ENCODE peak calls at places on chromosomes 4 and X, in four cellular contexts. S, B, I and U are unnamed samples.

GRCh38 chr4:112284662-112285411 is 867 bp downstream of the TIFA start:
- DNase-seq in I (no peak), B (peak), S (no peak), U (peak)

GRCh38 chr4:163063891-163064290 is 102.8 kb downstream of the NAF1 start:
- DNase-seq in I (no peak), B (peak), S (no peak), U (peak)

GRCh38 chr4:2483237-2483636 is 14.3 kb downstream of the RNF4 start:
- DNase-seq in B (no peak), S (no peak), I (no peak), U (no peak)

GRCh38 chr4:83074086-83074704 is 39.2 kb downstream of the COPS4 start:
- DNase-seq in S (peak), B (peak), I (peak), U (peak)

GRCh38 chrX:69314436-69315348 is 149.4 kb upstream of the PJA1 start:
- DNase-seq in S (no peak), B (no peak), I (peak), U (no peak)

GRCh38 chrX:86148024-86148511 is at the start of gene DACH2:
- DNase-seq in I (peak), S (no peak), B (peak), U (no peak)

GRCh38 chrX:126670258-126670657 is 117.6 kb upstream of the DCAF12L1 start:
- DNase-seq in S (no peak), I (no peak), B (no peak), U (no peak)

GRCh38 chrX:119734897-119735339 is 23.5 kb upstream of the SOWAHD start:
- DNase-seq in S (no peak), I (no peak), B (no peak), U (peak)

GRCh38 chr4:11106190-11106589 is 322.5 kb downstream of the HS3ST1 start:
- DNase-seq in I (no peak), S (no peak), B (peak), U (no peak)

GRCh38 chrX:17441965-17442364 is 67.0 kb downstream of the NHS start:
- DNase-seq in I (no peak), S (no peak), B (no peak), U (no peak)

GRCh38 chr4:83846193-83846830 is 310.4 kb downstream of the GPAT3 start:
- DNase-seq in I (no peak), B (no peak), S (no peak), U (no peak)

GRCh38 chr4:173852775-173853174 is 322.7 kb upstream of the HAND2 start:
- DNase-seq in I (no peak), B (no peak), S (no peak), U (no peak)

GRCh38 chr4:150212927-150213326 is 134.7 kb downstream of the DCLK2 start:
- DNase-seq in I (no peak), B (no peak), S (no peak), U (no peak)

GRCh38 chrX:7028246-7028645 is 119.3 kb upstream of the STS start:
- DNase-seq in S (no peak), I (no peak), B (no peak), U (no peak)

GRCh38 chrX:20454117-20454516 is 187.4 kb upstream of the RPS6KA3 start:
- DNase-seq in I (no peak), S (peak), B (peak), U (no peak)

DNA sequence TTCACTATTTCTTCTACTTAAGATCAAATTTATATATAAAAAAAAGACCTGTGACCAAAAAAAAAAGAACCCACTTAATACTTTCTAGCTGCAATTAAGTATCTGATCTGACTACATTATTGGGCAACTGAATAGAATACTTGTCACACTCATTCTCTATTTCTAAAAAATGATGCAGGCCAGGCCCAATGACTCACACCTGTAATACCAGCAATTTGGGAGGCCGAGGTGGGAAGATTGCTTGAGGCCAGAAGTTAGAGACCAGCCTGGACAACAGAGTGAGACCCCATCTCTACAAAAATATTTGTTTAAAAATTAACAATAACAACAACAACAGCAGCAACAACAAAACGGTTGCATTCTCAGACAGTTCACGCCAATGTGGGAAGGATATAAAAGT is 108.8 kb upstream of the BMP2K start:
- DNase-seq in B (no peak), I (no peak), S (no peak), U (no peak)
- TF ChIP-seq CTCF in B (no peak), I (no peak), S (no peak), U (no peak)

DNA sequence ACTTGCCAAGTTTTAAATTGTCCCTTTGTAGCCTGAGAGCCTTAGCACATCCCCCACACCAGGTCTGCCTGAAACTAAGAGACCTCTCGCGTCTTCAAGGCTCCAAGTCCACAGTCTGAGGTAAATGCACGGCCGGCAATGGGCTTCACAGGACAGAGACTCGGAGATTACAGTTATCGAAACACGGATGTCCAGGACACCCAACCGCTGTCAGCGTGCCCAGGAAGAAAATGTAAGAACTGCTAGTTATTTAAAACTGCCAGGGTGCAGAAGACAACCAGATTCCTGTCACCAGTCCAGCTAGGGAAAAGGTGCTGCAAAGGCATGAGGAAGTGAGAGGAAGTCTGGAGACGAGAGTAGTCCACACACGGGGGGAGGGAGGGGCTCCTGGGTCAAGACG is 28.9 kb downstream of the ZNF827 start:
- DNase-seq in I (no peak), S (no peak), B (no peak), U (peak)
- TF ChIP-seq CTCF in I (no peak), S (no peak), B (no peak), U (no peak)

GRCh38 chr4:108018884-108019187 is 29.1 kb downstream of the HADH start:
- DNase-seq in S (no peak), B (no peak), I (no peak), U (no peak)
- TF ChIP-seq CTCF in S (no peak), B (no peak), I (no peak), U (no peak)

GRCh38 chr4:80202190-80202711 is 4.9 kb downstream of the PRDM8 start:
- DNase-seq in I (peak), S (no peak), B (peak), U (peak)
- TF ChIP-seq CTCF in I (peak), S (peak), B (peak), U (peak)

GRCh38 chrX:26778320-26778888 is 562.4 kb downstream of the MAGEB5 start:
- DNase-seq in I (no peak), S (no peak), B (no peak), U (no peak)
- TF ChIP-seq CTCF in I (no peak), S (peak), B (no peak), U (peak)

GRCh38 chr4:73573794-73574528 is 46.3 kb downstream of the RASSF6 start:
- DNase-seq in B (peak), S (no peak), I (peak), U (peak)
- TF ChIP-seq CTCF in B (peak), S (peak), I (peak), U (peak)

GRCh38 chr4:92175250-92175649 is 128.5 kb upstream of the GRID2 start:
- DNase-seq in S (no peak), B (no peak), I (no peak), U (no peak)
- TF ChIP-seq CTCF in S (no peak), B (no peak), I (no peak), U (no peak)

GRCh38 chr4:31021008-31021407 is 300.8 kb downstream of the PCDH7 start:
- DNase-seq in I (no peak), S (no peak), B (no peak), U (no peak)

GRCh38 chr4:31015123-31015522 is 295.0 kb downstream of the PCDH7 start:
- DNase-seq in S (no peak), B (no peak), I (no peak), U (no peak)

GRCh38 chr4:31020363-31020762 is 300.2 kb downstream of the PCDH7 start:
- DNase-seq in I (peak), B (no peak), S (no peak), U (no peak)

DNA sequence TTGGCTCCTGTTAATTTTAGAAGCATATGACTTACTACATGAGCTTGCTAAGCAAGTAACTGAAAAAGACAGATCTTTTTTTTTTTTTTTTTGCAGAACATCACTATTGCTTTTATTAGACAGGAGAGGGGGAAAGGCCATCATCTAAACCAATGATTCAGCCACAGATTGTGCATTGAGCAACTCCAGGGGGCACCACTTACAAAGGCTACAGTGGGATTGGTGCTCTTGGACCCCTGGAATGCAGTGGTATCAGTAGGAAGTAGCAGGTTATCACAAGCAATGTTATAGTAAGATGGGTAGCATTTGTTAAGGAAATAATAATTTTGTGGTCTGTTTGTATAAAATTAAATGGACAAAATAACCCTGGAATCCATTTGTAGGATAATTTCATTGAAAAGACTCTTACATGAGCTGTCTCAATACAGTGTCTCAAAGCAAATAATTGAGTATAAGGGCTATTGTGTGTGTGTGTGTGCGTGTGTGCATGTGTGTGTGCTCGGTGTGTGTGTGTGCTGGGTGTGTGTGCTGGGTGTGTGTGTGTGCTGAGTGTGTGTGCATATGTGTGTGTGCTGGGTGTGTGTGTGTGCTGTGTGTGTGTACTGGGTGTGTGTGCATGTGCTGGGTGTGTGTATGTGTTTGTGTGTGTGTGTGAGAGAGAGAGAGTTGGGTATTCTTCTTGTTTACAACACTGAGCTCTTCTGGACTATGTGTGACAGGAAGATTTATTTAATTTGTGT is 296.3 kb downstream of the PCDH7 start:
- DNase-seq in I (no peak), S (no peak), B (no peak), U (no peak)
- TF ChIP-seq CTCF in I (no peak), S (no peak), B (no peak), U (no peak)